ENCODE peak calls at places on chromosomes 1 and 21, in four cellular contexts. A is right lobe of liver, F is spleen, X is kidney. P is an unnamed sample.

GRCh38 chr1:235442788-235443429 is 61.3 kb downstream of the B3GALNT2 start:
- DNase-seq in A (no peak), F (no peak), X (no peak), P (peak; percentile 79)

GRCh38 chr1:20180221-20181207 is 5.4 kb upstream of the UBXN10 start:
- DNase-seq in A (no peak), F (peak; percentile 24), X (peak; percentile 23), P (no peak)

GRCh38 chr1:53153752-53154151 is 11.3 kb upstream of the SLC1A7 start:
- DNase-seq in A (no peak), F (no peak), X (no peak), P (peak; percentile 18)

GRCh38 chr1:12314328-12314903 is 84.6 kb downstream of the VPS13D start:
- DNase-seq in A (no peak), F (no peak), X (no peak), P (no peak)

GRCh38 chr1:33410091-33410701 is 20.7 kb downstream of the PHC2 start:
- DNase-seq in A (no peak), F (no peak), X (no peak), P (no peak)

GRCh38 chr1:110880708-110881374 is 7.9 kb downstream of the CD53 start:
- DNase-seq in A (no peak), F (no peak), X (no peak), P (peak; percentile 63)

GRCh38 chr1:194723067-194723466 is 1536.7 kb upstream of the B3GALT2 start:
- DNase-seq in A (no peak), F (no peak), X (no peak), P (peak; percentile 60)

GRCh38 chr21:28025111-28025510 is 967.6 kb downstream of the LTN1 start:
- DNase-seq in A (no peak), F (no peak), X (no peak), P (no peak)

GRCh38 chr1:15714438-15715136 is 21.5 kb upstream of the SLC25A34 start:
- DNase-seq in A (no peak), F (no peak), X (no peak), P (no peak)

GRCh38 chr1:85608851-85609250 is 28.3 kb downstream of the CCN1 start:
- DNase-seq in A (no peak), F (no peak), X (no peak), P (no peak)

GRCh38 chr1:2279210-2279639 is 51.1 kb downstream of the SKI start:
- DNase-seq in A (peak; percentile 66), F (peak; percentile 82), X (peak; percentile 94), P (no peak)

GRCh38 chr1:150621497-150622113 is 7.8 kb downstream of the ENSA start:
- DNase-seq in A (no peak), F (no peak), X (no peak), P (peak; percentile 66)

GRCh38 chr1:225341642-225342041 is 86.2 kb downstream of the LBR start:
- DNase-seq in A (no peak), F (no peak), X (no peak), P (no peak)

GRCh38 chr1:157144509-157144908 is 6.3 kb upstream of the ETV3 start:
- DNase-seq in A (no peak), F (no peak), X (no peak), P (peak; percentile 90)

GRCh38 chr1:18978706-18979105 is 22.2 kb upstream of the IFFO2 start:
- DNase-seq in A (no peak), F (no peak), X (no peak), P (no peak)

GRCh38 chr1:201582977-201583376 is 44.0 kb downstream of the NAV1 start:
- DNase-seq in A (no peak), F (peak; percentile 51), X (no peak), P (no peak)

GRCh38 chr21:26032263-26032662 is 138.3 kb downstream of the APP start:
- DNase-seq in A (no peak), F (no peak), X (no peak), P (peak; percentile 34)

DNA sequence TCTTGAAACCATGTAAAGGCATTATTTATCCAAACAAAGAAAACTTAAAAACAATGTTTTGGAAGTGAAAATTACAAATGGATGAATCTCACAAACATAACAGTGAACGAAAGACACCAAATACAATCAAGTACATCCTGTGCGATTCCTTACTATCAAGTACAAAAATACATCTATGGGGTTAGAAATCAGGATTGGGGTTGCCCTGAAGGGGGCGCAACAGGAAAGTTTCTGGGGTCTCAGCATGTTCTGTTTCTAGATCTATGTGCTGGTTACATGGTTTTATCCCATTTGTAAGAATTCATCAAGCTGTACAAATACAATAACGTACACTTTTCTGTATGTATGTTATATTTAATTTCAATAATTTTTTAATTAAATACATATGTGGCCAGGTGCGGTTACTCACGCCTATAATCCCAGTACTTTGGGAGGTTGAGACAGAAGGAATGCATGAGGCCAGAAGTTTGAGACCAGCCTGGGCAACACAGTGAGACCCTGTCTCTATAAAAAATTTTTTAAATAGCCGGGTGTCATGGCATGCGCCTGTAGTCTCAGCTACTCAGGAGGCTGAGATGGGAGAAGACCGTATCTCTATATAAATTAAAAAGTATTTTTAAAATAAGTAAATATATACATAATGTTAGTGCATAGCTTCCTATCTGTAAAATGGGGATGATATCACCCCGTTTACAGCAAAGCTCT is 121.5 kb upstream of the SOD1 start:
- DNase-seq in A (no peak), F (no peak), X (peak; percentile 5), P (no peak)
- TF ChIP-seq CTCF in A (peak; percentile 9), F (no peak), X (no peak), P (no peak)

DNA sequence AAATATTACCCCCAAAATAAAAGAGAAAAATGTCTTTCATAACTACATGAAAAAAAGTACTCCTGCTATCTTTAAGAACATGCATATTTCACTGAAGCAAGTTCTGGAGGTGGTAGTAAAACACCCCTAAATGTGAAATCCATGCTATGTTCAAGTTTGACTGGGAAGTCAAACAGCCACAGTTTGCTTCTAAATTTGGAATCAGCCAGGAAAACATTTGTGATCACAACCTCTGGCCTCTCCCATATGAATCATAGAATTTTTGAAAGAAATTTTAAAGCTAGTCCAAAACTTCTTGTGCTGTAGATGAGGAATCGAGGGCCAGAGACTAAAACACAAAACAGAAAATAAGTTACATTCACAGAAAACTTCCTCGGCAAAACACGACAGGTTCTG is 6.6 kb downstream of the SORT1 start:
- DNase-seq in A (no peak), F (no peak), X (no peak), P (no peak)
- H3K4me3 ChIP-seq in A (no peak overlapping the region), F (no peak overlapping the region), X (no peak overlapping the region), P (no peak overlapping the region)

GRCh38 chr1:115476616-115477015 is 138.6 kb upstream of the NGF start:
- DNase-seq in A (no peak), F (no peak), X (no peak), P (no peak)
- TF ChIP-seq CTCF in A (no peak), F (no peak), X (no peak), P (no peak)

DNA sequence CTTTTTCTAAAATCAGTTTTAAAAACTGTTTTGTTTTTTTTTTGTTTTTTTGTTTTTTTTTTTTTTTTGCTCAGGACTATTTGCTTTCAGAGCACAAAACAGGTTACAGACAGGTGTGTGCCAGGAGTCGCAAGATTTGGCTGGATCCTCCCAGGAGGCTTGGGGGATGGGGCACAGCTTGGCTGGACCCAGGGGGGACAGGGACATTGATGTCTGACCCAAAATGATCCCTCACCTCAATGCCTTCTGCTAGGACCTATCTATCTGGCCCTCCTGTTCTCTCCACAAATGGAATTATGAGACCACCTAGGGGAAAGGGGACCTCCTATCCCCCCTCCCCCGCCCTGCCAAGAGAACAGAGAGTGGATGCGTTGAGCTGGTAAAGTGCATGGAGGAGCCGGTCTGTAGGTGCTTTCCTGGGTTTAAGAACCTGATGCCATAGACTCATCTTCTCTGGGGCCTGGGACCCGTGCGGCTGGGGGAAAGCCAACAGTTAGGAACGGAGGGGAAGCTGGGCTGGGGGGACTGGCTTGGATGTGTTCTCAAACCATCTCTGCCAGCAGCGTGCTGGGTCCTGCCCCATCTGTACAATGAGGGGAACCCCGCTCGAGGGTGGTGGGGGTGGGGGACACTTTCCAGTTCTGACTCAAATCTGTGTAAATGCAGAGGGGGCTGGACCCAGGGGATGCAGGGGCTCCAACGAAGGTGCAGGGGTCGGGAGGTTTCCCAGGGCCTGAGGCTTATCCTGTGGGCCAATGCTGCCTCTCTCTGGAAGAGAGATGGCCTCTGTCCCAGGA is 28.9 kb downstream of the RUNX3 start:
- DNase-seq in A (peak; percentile 31), F (no peak), X (peak; percentile 49), P (no peak)
- H3K4me3 ChIP-seq in A (no peak overlapping the region), F (no peak overlapping the region), X (no peak overlapping the region), P (no peak overlapping the region)

DNA sequence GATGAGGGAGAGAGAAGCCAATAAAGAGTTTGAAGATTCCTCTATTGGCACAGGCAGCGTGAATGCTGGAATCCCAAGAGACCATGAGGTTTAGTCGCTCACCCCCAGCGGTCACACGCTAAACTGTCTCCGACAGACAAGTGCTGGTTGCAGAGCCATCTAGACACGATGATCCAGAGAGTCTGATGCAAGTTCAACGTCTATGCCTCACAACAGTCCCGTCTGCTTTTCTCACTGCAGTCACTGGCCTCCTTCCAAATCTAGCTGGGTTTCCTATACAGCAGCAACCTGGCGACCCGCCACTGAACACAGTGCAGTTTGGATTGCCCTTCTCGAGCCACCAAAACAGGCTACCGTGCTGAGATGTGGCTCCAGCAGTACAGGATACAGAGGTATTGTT is 98.6 kb upstream of the KRTAP19-8 start:
- DNase-seq in A (no peak), F (no peak), X (no peak), P (no peak)
- TF ChIP-seq CTCF in A (no peak), F (no peak), X (no peak), P (no peak)

DNA sequence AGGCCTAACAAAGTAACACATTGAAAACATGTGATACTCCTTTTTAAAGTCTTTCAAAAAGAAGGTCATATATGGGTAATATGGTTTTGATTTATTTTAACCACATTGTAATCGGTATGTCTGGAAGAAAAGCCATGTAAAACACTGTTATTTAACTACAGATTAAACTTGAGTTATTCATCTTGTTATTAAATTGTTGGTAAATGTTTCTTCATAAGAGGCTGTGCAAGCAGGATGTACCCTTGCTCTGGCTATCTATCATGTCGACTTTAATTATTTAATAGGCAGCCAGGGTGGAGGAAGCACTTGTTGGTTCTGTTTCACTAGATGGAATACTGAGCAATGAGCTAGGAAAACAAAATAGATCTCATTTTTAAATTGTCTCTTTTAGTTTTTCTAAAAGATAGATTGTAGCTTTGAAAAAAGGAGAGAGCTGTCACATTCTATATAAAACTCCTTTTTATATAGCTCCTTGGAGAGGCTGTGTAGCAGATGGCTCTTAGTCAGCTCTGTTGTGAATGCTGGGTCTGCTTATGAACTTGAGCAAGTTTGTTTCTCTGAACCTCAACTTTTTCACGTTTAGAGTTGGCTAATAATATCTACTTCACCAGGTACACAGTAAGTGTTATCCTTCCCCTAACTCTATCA is 39.5 kb downstream of the LRRC8B start:
- DNase-seq in A (no peak), F (no peak), X (no peak), P (no peak)
- H3K4me3 ChIP-seq in A (no peak overlapping the region), F (no peak overlapping the region), X (no peak overlapping the region), P (no peak overlapping the region)

P was measured in epithelial cell of esophagus.